ENCODE peak calls at places on chromosomes 4 and X, in six cellular contexts. I is A549, N is transverse colon, K is HepG2, Q is ovary, E is upper lobe of left lung. X is an unnamed sample.

GRCh38 chr4:176150283-176150682 is 45.1 kb downstream of the SPATA4 start:
- DNase-seq in N (no peak), I (no peak), Q (no peak), E (no peak), K (peak), X (no peak)

GRCh38 chr4:56289934-56290333 is 97.4 kb downstream of the AASDH start:
- DNase-seq in E (no peak), K (no peak), N (no peak), I (no peak), Q (no peak), X (no peak)

GRCh38 chr4:42404001-42404400 is 6.7 kb downstream of the SHISA3 start:
- DNase-seq in E (no peak), Q (no peak), N (no peak), I (peak), K (no peak), X (no peak)

GRCh38 chr4:146124023-146124680 is 51.4 kb upstream of the LSM6 start:
- DNase-seq in E (no peak), I (no peak), K (no peak), N (no peak), Q (no peak), X (no peak)

GRCh38 chr4:107392951-107393350 is 327.1 kb downstream of the PAPSS1 start:
- DNase-seq in I (no peak), K (no peak), E (no peak), N (no peak), Q (no peak), X (peak)

GRCh38 chr4:26161030-26161824 is 159.6 kb upstream of the RBPJ start:
- DNase-seq in I (no peak), N (no peak), E (no peak), K (peak), Q (no peak), X (no peak)

GRCh38 chr4:145609494-145610427 is 9.4 kb upstream of the MMAA start:
- DNase-seq in Q (peak), I (peak), N (peak), K (peak), E (no peak), X (peak)

GRCh38 chr4:40307627-40308497 is 27.3 kb upstream of the CHRNA9 start:
- DNase-seq in K (no peak), E (no peak), I (no peak), N (peak), Q (no peak), X (no peak)

GRCh38 chr4:10696253-10696652 is 11.7 kb upstream of the CLNK start:
- DNase-seq in K (no peak), I (no peak), Q (no peak), N (no peak), E (no peak), X (no peak)

GRCh38 chrX:109793191-109793590 is 60.1 kb upstream of the ACSL4 start:
- DNase-seq in I (no peak), E (no peak), N (no peak), K (no peak), Q (no peak), X (no peak)

GRCh38 chr4:24745172-24745895 is 50.0 kb upstream of the SOD3 start:
- DNase-seq in N (no peak), E (no peak), Q (no peak), K (no peak), I (no peak), X (no peak)

GRCh38 chr4:147599764-147600163 is 17.4 kb upstream of the TMEM184C start:
- DNase-seq in Q (no peak), K (no peak), N (no peak), I (no peak), E (no peak), X (no peak)

GRCh38 chr4:143336828-143337599 is at the start of gene GAB1:
- DNase-seq in N (peak), Q (peak), K (peak), E (peak), I (peak), X (peak)

GRCh38 chrX:40107291-40108083 is 9.7 kb upstream of the BCOR start:
- DNase-seq in K (no peak), Q (peak), I (peak), N (peak), E (peak), X (no peak)

GRCh38 chr4:60020389-60020788 is 1179.7 kb upstream of the ADGRL3 start:
- DNase-seq in I (no peak), K (no peak), N (no peak), E (no peak), Q (no peak), X (no peak)

GRCh38 chr4:143337600-143338287 is 1.1 kb downstream of the GAB1 start:
- DNase-seq in E (peak), Q (peak), I (no peak), N (peak), K (peak), X (peak)

GRCh38 chrX:24838624-24839023 is 144.9 kb downstream of the POLA1 start:
- DNase-seq in Q (no peak), N (no peak), K (no peak), E (no peak), I (no peak), X (no peak)

GRCh38 chr4:185424905-185425599 is 712 bp downstream of the UFSP2 start:
- DNase-seq in E (no peak), Q (no peak), N (no peak), I (no peak), K (peak), X (no peak)

GRCh38 chr4:1399508-1400190 is 6.6 kb downstream of the NKX1-1 start:
- DNase-seq in Q (no peak), E (peak), K (no peak), I (no peak), N (no peak), X (no peak)

GRCh38 chrX:16160729-16161128 is 6.6 kb upstream of the MAGEB17 start:
- DNase-seq in I (peak), N (no peak), Q (no peak), E (no peak), K (peak), X (no peak)

GRCh38 chr4:145484240-145484846 is 2.7 kb downstream of the SMAD1 start:
- DNase-seq in N (no peak), Q (no peak), I (no peak), E (no peak), K (no peak), X (no peak)

GRCh38 chrX:135086197-135086854 is 34.0 kb downstream of the ETDB start:
- DNase-seq in N (peak), K (peak), I (peak), Q (no peak), E (no peak), X (no peak)

GRCh38 chr4:134201216-134202098 is at the start of gene PABPC4L:
- DNase-seq in N (no peak), K (no peak), Q (peak), I (peak), E (peak), X (no peak)

GRCh38 chr4:4694296-4694772 is 152.5 kb upstream of the STX18 start:
- DNase-seq in I (peak), K (peak), E (no peak), N (no peak), Q (peak), X (no peak)

GRCh38 chr4:52657630-52658501 is 1.2 kb downstream of the USP46 start:
- DNase-seq in N (no peak), E (peak), Q (peak), I (no peak), K (no peak), X (no peak)

GRCh38 chr4:188439641-188440311 is 300.5 kb downstream of the TRIML1 start:
- DNase-seq in N (no peak), E (no peak), Q (no peak), I (no peak), K (no peak), X (no peak)

GRCh38 chrX:14946721-14947120 is 73.5 kb downstream of the MOSPD2 start:
- DNase-seq in I (no peak), K (no peak), N (no peak), Q (no peak), E (no peak), X (no peak)

GRCh38 chr4:184392748-184393334 is 81.5 kb downstream of the IRF2 start:
- DNase-seq in I (no peak), E (no peak), N (no peak), K (no peak), Q (no peak), X (peak)

DNA sequence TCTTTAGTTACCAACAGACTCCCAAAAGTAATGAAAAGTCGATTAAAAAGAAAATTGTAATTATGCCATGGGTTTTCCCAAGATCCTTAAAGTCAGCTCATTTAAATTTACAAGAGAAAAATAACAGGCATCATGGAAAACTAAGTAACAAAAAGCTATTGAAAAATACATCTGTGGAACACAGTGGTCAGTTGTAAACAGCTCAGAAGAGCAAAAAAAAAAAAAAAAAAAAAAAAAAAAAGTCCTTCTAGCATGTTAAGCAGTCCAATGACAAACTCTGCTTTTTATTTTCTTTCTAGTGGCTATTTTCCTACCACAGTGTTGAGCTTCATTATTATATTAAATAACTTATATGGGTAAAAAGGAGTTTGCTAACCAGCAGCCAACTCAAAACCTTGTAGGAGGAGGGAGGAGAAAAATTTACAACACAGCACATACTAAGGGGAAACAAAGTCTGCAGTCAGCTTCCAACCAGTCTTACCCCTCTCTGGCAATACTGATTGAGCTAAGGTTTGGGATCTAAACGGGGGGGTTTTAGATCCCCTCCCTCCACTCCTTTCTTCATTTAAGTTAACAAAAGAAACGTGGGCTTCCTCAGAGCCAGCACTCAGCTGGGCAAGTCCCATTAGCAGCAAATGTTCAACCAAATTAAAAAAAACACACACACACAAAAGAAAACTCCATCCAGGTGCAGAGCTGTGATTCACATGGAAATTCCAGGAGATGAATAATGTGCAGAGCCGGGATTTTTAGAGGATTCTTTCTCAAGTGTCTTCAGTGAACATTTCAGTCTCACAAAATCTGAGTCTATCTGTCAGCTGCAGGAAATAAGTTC is 44.7 kb downstream of the RASGEF1B start:
- DNase-seq in E (no peak), Q (no peak), I (no peak), N (no peak), K (no peak), X (no peak)
- H3K4me3 ChIP-seq in E (no peak), Q (no peak), I (no peak), N (no peak), K (no peak), X (no peak)

GRCh38 chr4:151690164-151690856 is 70.5 kb downstream of the GATB start:
- DNase-seq in N (no peak), K (no peak), Q (no peak), I (no peak), E (no peak), X (no peak)

GRCh38 chr4:151690884-151691283 is 69.9 kb downstream of the GATB start:
- DNase-seq in I (no peak), Q (no peak), K (no peak), E (no peak), N (no peak), X (no peak)

GRCh38 chr4:151692443-151692782 is 68.4 kb downstream of the GATB start:
- DNase-seq in E (peak), K (no peak), Q (no peak), N (no peak), I (no peak), X (no peak)

GRCh38 chr4:151692821-151693504 is 67.8 kb downstream of the GATB start:
- DNase-seq in N (no peak), I (no peak), Q (no peak), K (no peak), E (peak), X (no peak)

GRCh38 chr4:151691639-151692442 is 69.0 kb downstream of the GATB start:
- DNase-seq in Q (no peak), E (no peak), I (no peak), N (no peak), K (no peak), X (peak)
- H3K27ac ChIP-seq in Q (no peak), E (no peak), I (no peak), N (no peak), K (no peak), X (peak)

DNA sequence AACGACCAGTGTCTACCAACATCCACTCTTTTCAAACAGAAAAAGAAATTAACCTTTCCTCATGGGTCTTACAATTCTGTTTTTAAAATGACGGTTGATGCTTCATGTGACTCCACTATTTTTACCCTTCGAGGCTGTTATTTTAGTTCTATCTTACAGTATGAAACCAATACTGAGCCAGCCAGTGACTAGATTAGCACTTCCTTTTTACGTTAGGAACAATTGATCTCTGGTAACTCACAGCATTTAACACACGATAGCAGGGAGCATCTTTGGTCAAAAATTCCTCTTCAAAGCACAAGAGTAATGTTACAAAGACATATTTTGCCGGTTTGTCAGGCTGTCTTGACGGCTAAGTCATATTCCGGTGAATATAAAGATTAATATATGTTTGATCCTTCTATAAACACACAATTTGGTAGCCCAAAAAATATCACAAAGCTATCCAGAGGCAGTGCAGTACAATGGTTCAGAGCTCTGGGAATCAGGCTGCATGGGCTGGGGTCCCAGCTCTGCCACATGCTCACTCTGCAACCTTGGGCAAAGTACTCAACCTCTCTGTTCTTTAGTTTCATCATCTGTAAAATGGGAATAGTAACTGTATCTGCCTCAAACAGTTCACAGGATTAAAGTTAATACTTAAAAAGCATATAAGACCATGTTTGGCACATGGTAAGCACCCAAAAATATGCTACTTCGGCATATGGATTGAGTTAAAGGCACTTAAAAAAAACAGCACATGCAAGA is 62.9 kb upstream of the TXK start:
- DNase-seq in E (no peak), K (no peak), Q (no peak), N (no peak), I (no peak), X (no peak)
- TF ChIP-seq EP300 in E (no peak), K (no peak), Q (no peak), N (no peak), I (no peak), X (no peak)

GRCh38 chr4:169070895-169071218 is 60.8 kb upstream of the CBR4 start:
- DNase-seq in E (no peak), I (peak), N (peak), Q (no peak), K (peak), X (no peak)
- H3K4me3 ChIP-seq in E (no peak), I (no peak), N (no peak), Q (no peak), K (no peak), X (no peak)

GRCh38 chr4:14864967-14865366 is 137.3 kb upstream of the CPEB2 start:
- DNase-seq in N (no peak), K (no peak), I (no peak), E (no peak), Q (no peak), X (no peak)

GRCh38 chr4:14864365-14864762 is 137.9 kb upstream of the CPEB2 start:
- DNase-seq in Q (no peak), I (no peak), N (no peak), E (no peak), K (no peak), X (no peak)

GRCh38 chr4:14865804-14866203 is 136.5 kb upstream of the CPEB2 start:
- DNase-seq in I (no peak), Q (no peak), N (no peak), K (no peak), E (no peak), X (no peak)

GRCh38 chr4:14862881-14863280 is 139.4 kb upstream of the CPEB2 start:
- DNase-seq in N (peak), K (no peak), I (no peak), Q (no peak), E (peak), X (no peak)

GRCh38 chr4:14863420-14864364 is 138.6 kb upstream of the CPEB2 start:
- DNase-seq in N (no peak), K (no peak), E (no peak), I (no peak), Q (no peak), X (no peak)
- H3K27ac ChIP-seq in N (peak), K (no peak), E (no peak), I (no peak), Q (no peak), X (no peak)